ENCODE peak calls at places on chromosomes 4 and X, in five cellular contexts. N, Y, X, U and C are unnamed samples.

GRCh38 chr4:145734576-145735329 is 54.8 kb downstream of the C4orf51 start:
- DNase-seq in N (peak), Y (no peak), X (peak), U (peak), C (no peak)

GRCh38 chrX:23548164-23548563 is 119.1 kb upstream of the PRDX4 start:
- DNase-seq in N (no peak), Y (no peak), X (peak), U (no peak), C (no peak)

GRCh38 chr4:161555689-161556660 is 607.8 kb downstream of the FSTL5 start:
- DNase-seq in N (no peak), Y (no peak), X (peak), U (no peak), C (no peak)

GRCh38 chr4:39719804-39720580 is 22.1 kb downstream of the UBE2K start:
- DNase-seq in N (no peak), Y (no peak), X (peak), U (no peak), C (no peak)

GRCh38 chr4:83917572-83917971 is 381.7 kb downstream of the GPAT3 start:
- DNase-seq in N (no peak), Y (no peak), X (peak), U (no peak), C (no peak)

GRCh38 chr4:159308571-159309340 is 205.9 kb downstream of the RAPGEF2 start:
- DNase-seq in N (no peak), Y (no peak), X (peak), U (no peak), C (no peak)

GRCh38 chr4:83858121-83858520 is 322.2 kb downstream of the GPAT3 start:
- DNase-seq in N (no peak), Y (no peak), X (no peak), U (no peak), C (no peak)

GRCh38 chr4:59339631-59340030 is 1860.5 kb upstream of the ADGRL3 start:
- DNase-seq in N (no peak), Y (peak), X (no peak), U (no peak), C (no peak)

GRCh38 chr4:108555701-108556100 is 64.7 kb upstream of the RPL34 start:
- DNase-seq in N (no peak), Y (no peak), X (no peak), U (no peak), C (no peak)

GRCh38 chrX:151715735-151716134 is at the start of gene FATE1:
- DNase-seq in N (no peak), Y (no peak), X (no peak), U (no peak), C (no peak)

GRCh38 chr4:42588909-42589308 is 68.0 kb downstream of the ATP8A1 start:
- DNase-seq in N (no peak), Y (no peak), X (no peak), U (no peak), C (no peak)

GRCh38 chrX:103254171-103254824 is 657 bp downstream of the TCEAL8 start:
- DNase-seq in N (peak), Y (no peak), X (peak), U (peak), C (peak)